ENCODE peak calls at places on chromosomes 6 and 20, in ten cellular contexts. One of them, this sample, is unnamed. For H3K9me3, the result is how much of the 10 kb centered on the place peaks cover.

GRCh38 chr6:39227476-39227875 is 1.8 kb downstream of the KCNK5 start:
- DNase-seq in heart left ventricle: no peak
- DNase-seq in cardiac muscle cell: no peak
- DNase-seq in ovary: no peak
- DNase-seq in CD4-positive, alpha-beta memory T cell: no peak
- DNase-seq in CD8-positive, alpha-beta T cell: no peak
- DNase-seq in left lung: no peak
- DNase-seq in AG04450: no peak
- DNase-seq in HCT116: no peak
- DNase-seq in colonic mucosa: no peak
- DNase-seq in this sample: no peak

GRCh38 chr20:61674051-61674450 is 391.6 kb downstream of the TAF4 start:
- DNase-seq in heart left ventricle: no peak
- DNase-seq in cardiac muscle cell: no peak
- DNase-seq in ovary: no peak
- DNase-seq in CD4-positive, alpha-beta memory T cell: no peak
- DNase-seq in CD8-positive, alpha-beta T cell: no peak
- DNase-seq in left lung: no peak
- DNase-seq in AG04450: no peak
- DNase-seq in HCT116: no peak
- DNase-seq in colonic mucosa: no peak
- DNase-seq in this sample: no peak

GRCh38 chr6:78436335-78436734 is 431.0 kb upstream of the IRAK1BP1 start:
- DNase-seq in heart left ventricle: no peak
- DNase-seq in cardiac muscle cell: peak
- DNase-seq in ovary: no peak
- DNase-seq in CD4-positive, alpha-beta memory T cell: no peak
- DNase-seq in CD8-positive, alpha-beta T cell: no peak
- DNase-seq in left lung: no peak
- DNase-seq in AG04450: peak
- DNase-seq in HCT116: peak
- DNase-seq in colonic mucosa: no peak
- DNase-seq in this sample: no peak

GRCh38 chr6:27157461-27158315 is 89.8 kb upstream of the PRSS16 start:
- DNase-seq in heart left ventricle: peak
- DNase-seq in cardiac muscle cell: peak
- DNase-seq in ovary: peak
- DNase-seq in CD4-positive, alpha-beta memory T cell: peak
- DNase-seq in CD8-positive, alpha-beta T cell: peak
- DNase-seq in left lung: peak
- DNase-seq in AG04450: no peak
- DNase-seq in HCT116: peak
- DNase-seq in colonic mucosa: peak
- DNase-seq in this sample: peak

GRCh38 chr20:59770851-59771250 is 162.6 kb downstream of the SYCP2 start:
- DNase-seq in heart left ventricle: no peak
- DNase-seq in cardiac muscle cell: no peak
- DNase-seq in ovary: no peak
- DNase-seq in CD4-positive, alpha-beta memory T cell: no peak
- DNase-seq in CD8-positive, alpha-beta T cell: no peak
- DNase-seq in left lung: no peak
- DNase-seq in AG04450: no peak
- DNase-seq in HCT116: no peak
- DNase-seq in colonic mucosa: no peak
- DNase-seq in this sample: no peak

GRCh38 chr6:140436023-140436811 is 1061.8 kb upstream of the CITED2 start:
- DNase-seq in heart left ventricle: no peak
- DNase-seq in cardiac muscle cell: peak
- DNase-seq in ovary: no peak
- DNase-seq in CD4-positive, alpha-beta memory T cell: no peak
- DNase-seq in CD8-positive, alpha-beta T cell: no peak
- DNase-seq in left lung: no peak
- DNase-seq in AG04450: peak
- DNase-seq in HCT116: no peak
- DNase-seq in colonic mucosa: no peak
- DNase-seq in this sample: no peak

GRCh38 chr20:90651-91050 is 3.2 kb downstream of the DEFB125 start:
- DNase-seq in heart left ventricle: no peak
- DNase-seq in cardiac muscle cell: no peak
- DNase-seq in ovary: no peak
- DNase-seq in CD4-positive, alpha-beta memory T cell: no peak
- DNase-seq in CD8-positive, alpha-beta T cell: no peak
- DNase-seq in left lung: no peak
- DNase-seq in AG04450: no peak
- DNase-seq in HCT116: no peak
- DNase-seq in colonic mucosa: no peak
- DNase-seq in this sample: no peak

GRCh38 chr6:150928882-150929281 is 63.4 kb downstream of the MTHFD1L start:
- DNase-seq in heart left ventricle: no peak
- DNase-seq in cardiac muscle cell: no peak
- DNase-seq in ovary: no peak
- DNase-seq in CD4-positive, alpha-beta memory T cell: no peak
- DNase-seq in CD8-positive, alpha-beta T cell: no peak
- DNase-seq in left lung: no peak
- DNase-seq in AG04450: no peak
- DNase-seq in HCT116: no peak
- DNase-seq in colonic mucosa: no peak
- DNase-seq in this sample: no peak

GRCh38 chr6:154907293-154907692 is 87.8 kb upstream of the TIAM2 start:
- DNase-seq in heart left ventricle: no peak
- DNase-seq in cardiac muscle cell: peak
- DNase-seq in ovary: no peak
- DNase-seq in CD4-positive, alpha-beta memory T cell: no peak
- DNase-seq in CD8-positive, alpha-beta T cell: no peak
- DNase-seq in left lung: no peak
- DNase-seq in AG04450: no peak
- DNase-seq in HCT116: no peak
- DNase-seq in colonic mucosa: no peak
- DNase-seq in this sample: no peak

GRCh38 chr20:24694157-24694726 is 224.8 kb downstream of the SYNDIG1 start:
- DNase-seq in heart left ventricle: no peak
- DNase-seq in cardiac muscle cell: no peak
- DNase-seq in ovary: peak
- DNase-seq in CD4-positive, alpha-beta memory T cell: no peak
- DNase-seq in CD8-positive, alpha-beta T cell: no peak
- DNase-seq in left lung: no peak
- DNase-seq in AG04450: no peak
- DNase-seq in HCT116: no peak
- DNase-seq in colonic mucosa: no peak
- DNase-seq in this sample: no peak

GRCh38 chr6:3269412-3269975 is 10.7 kb downstream of the PSMG4 start:
- DNase-seq in heart left ventricle: no peak
- DNase-seq in cardiac muscle cell: no peak
- DNase-seq in ovary: peak
- DNase-seq in CD4-positive, alpha-beta memory T cell: peak
- DNase-seq in CD8-positive, alpha-beta T cell: no peak
- DNase-seq in left lung: no peak
- DNase-seq in AG04450: no peak
- DNase-seq in HCT116: no peak
- DNase-seq in colonic mucosa: no peak
- DNase-seq in this sample: no peak

GRCh38 chr6:150134280-150134920 is 8.4 kb upstream of the PPP1R14C start:
- DNase-seq in heart left ventricle: no peak
- DNase-seq in cardiac muscle cell: no peak
- DNase-seq in ovary: no peak
- DNase-seq in CD4-positive, alpha-beta memory T cell: no peak
- DNase-seq in CD8-positive, alpha-beta T cell: no peak
- DNase-seq in left lung: peak
- DNase-seq in AG04450: no peak
- DNase-seq in HCT116: no peak
- DNase-seq in colonic mucosa: peak
- DNase-seq in this sample: no peak

GRCh38 chr6:140446241-140446640 is 1071.8 kb upstream of the CITED2 start:
- DNase-seq in heart left ventricle: no peak
- DNase-seq in cardiac muscle cell: no peak
- DNase-seq in ovary: no peak
- DNase-seq in CD4-positive, alpha-beta memory T cell: no peak
- DNase-seq in CD8-positive, alpha-beta T cell: no peak
- DNase-seq in left lung: no peak
- DNase-seq in AG04450: no peak
- DNase-seq in HCT116: no peak
- DNase-seq in colonic mucosa: no peak
- DNase-seq in this sample: no peak

GRCh38 chr20:58526411-58526810 is 11.2 kb upstream of the APCDD1L start:
- DNase-seq in heart left ventricle: no peak
- DNase-seq in cardiac muscle cell: no peak
- DNase-seq in ovary: no peak
- DNase-seq in CD4-positive, alpha-beta memory T cell: no peak
- DNase-seq in CD8-positive, alpha-beta T cell: no peak
- DNase-seq in left lung: no peak
- DNase-seq in AG04450: no peak
- DNase-seq in HCT116: no peak
- DNase-seq in colonic mucosa: no peak
- DNase-seq in this sample: no peak
- H3K9me3 ChIP-seq in heart left ventricle: under half
- H3K9me3 ChIP-seq in cardiac muscle cell: under half
- H3K9me3 ChIP-seq in ovary: under half
- H3K9me3 ChIP-seq in CD4-positive, alpha-beta memory T cell: under half
- H3K9me3 ChIP-seq in CD8-positive, alpha-beta T cell: under half
- H3K9me3 ChIP-seq in left lung: under half
- H3K9me3 ChIP-seq in AG04450: under half
- H3K9me3 ChIP-seq in HCT116: under half
- H3K9me3 ChIP-seq in colonic mucosa: under half
- H3K9me3 ChIP-seq in this sample: under half

GRCh38 chr6:110137924-110138887 is 41.3 kb downstream of the WASF1 start:
- DNase-seq in heart left ventricle: no peak
- DNase-seq in cardiac muscle cell: no peak
- DNase-seq in ovary: no peak
- DNase-seq in CD4-positive, alpha-beta memory T cell: no peak
- DNase-seq in CD8-positive, alpha-beta T cell: no peak
- DNase-seq in left lung: no peak
- DNase-seq in AG04450: no peak
- DNase-seq in HCT116: no peak
- DNase-seq in colonic mucosa: no peak
- DNase-seq in this sample: no peak
- H3K9me3 ChIP-seq in heart left ventricle: under half
- H3K9me3 ChIP-seq in cardiac muscle cell: under half
- H3K9me3 ChIP-seq in ovary: under half
- H3K9me3 ChIP-seq in CD4-positive, alpha-beta memory T cell: under half
- H3K9me3 ChIP-seq in CD8-positive, alpha-beta T cell: under half
- H3K9me3 ChIP-seq in left lung: under half
- H3K9me3 ChIP-seq in AG04450: under half
- H3K9me3 ChIP-seq in HCT116: under half
- H3K9me3 ChIP-seq in colonic mucosa: under half
- H3K9me3 ChIP-seq in this sample: under half

DNA sequence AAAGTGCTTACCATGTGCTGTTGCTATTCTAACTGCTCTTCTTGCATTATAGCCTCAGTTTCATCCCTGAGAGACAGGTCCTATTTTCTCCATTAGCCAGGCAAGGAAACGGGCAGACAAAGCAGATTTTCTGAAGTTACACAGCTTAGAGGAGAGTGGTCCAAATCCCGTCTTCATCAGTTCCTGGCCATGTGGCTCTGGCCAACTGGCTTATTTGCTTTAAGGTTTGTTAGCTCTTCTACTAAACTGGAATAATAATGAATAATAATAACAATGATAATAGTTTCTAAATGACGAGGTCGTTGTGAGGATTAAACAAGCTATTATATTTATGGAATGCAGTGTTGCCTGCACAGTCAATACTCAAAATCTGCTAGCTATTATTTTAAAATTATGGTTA is 35.8 kb upstream of the BCAS1 start:
- DNase-seq in heart left ventricle: no peak
- DNase-seq in cardiac muscle cell: no peak
- DNase-seq in ovary: no peak
- DNase-seq in CD4-positive, alpha-beta memory T cell: no peak
- DNase-seq in CD8-positive, alpha-beta T cell: no peak
- DNase-seq in left lung: no peak
- DNase-seq in AG04450: no peak
- DNase-seq in HCT116: no peak
- DNase-seq in colonic mucosa: no peak
- DNase-seq in this sample: no peak
- H3K9me3 ChIP-seq in heart left ventricle: under half
- H3K9me3 ChIP-seq in cardiac muscle cell: under half
- H3K9me3 ChIP-seq in ovary: under half
- H3K9me3 ChIP-seq in CD4-positive, alpha-beta memory T cell: under half
- H3K9me3 ChIP-seq in CD8-positive, alpha-beta T cell: under half
- H3K9me3 ChIP-seq in left lung: under half
- H3K9me3 ChIP-seq in AG04450: under half
- H3K9me3 ChIP-seq in HCT116: under half
- H3K9me3 ChIP-seq in colonic mucosa: under half
- H3K9me3 ChIP-seq in this sample: under half

DNA sequence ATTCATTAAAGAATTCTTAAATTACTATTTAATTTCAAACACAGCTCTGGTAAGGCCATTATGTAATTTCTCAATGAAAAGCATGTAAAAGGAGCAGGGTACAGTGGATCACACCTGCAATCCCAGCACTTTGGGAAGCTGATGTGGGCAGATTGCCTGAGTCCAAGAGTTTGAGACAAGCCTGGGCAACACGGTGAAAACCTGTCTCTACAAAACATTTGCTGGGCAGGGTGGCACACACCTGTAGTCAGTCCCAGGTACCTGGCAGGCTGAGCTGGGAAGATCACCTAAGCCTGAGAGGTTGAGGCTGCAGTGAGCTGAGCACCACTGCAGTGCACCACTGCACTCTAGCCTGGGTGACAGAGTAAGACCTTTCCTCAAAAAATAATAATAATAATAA is 37.4 kb downstream of the MDN1 start:
- DNase-seq in heart left ventricle: no peak
- DNase-seq in cardiac muscle cell: no peak
- DNase-seq in ovary: no peak
- DNase-seq in CD4-positive, alpha-beta memory T cell: no peak
- DNase-seq in CD8-positive, alpha-beta T cell: no peak
- DNase-seq in left lung: no peak
- DNase-seq in AG04450: no peak
- DNase-seq in HCT116: no peak
- DNase-seq in colonic mucosa: no peak
- DNase-seq in this sample: no peak
- H3K9me3 ChIP-seq in heart left ventricle: under half
- H3K9me3 ChIP-seq in cardiac muscle cell: under half
- H3K9me3 ChIP-seq in ovary: under half
- H3K9me3 ChIP-seq in CD4-positive, alpha-beta memory T cell: under half
- H3K9me3 ChIP-seq in CD8-positive, alpha-beta T cell: under half
- H3K9me3 ChIP-seq in left lung: under half
- H3K9me3 ChIP-seq in AG04450: under half
- H3K9me3 ChIP-seq in HCT116: under half
- H3K9me3 ChIP-seq in colonic mucosa: under half
- H3K9me3 ChIP-seq in this sample: under half

DNA sequence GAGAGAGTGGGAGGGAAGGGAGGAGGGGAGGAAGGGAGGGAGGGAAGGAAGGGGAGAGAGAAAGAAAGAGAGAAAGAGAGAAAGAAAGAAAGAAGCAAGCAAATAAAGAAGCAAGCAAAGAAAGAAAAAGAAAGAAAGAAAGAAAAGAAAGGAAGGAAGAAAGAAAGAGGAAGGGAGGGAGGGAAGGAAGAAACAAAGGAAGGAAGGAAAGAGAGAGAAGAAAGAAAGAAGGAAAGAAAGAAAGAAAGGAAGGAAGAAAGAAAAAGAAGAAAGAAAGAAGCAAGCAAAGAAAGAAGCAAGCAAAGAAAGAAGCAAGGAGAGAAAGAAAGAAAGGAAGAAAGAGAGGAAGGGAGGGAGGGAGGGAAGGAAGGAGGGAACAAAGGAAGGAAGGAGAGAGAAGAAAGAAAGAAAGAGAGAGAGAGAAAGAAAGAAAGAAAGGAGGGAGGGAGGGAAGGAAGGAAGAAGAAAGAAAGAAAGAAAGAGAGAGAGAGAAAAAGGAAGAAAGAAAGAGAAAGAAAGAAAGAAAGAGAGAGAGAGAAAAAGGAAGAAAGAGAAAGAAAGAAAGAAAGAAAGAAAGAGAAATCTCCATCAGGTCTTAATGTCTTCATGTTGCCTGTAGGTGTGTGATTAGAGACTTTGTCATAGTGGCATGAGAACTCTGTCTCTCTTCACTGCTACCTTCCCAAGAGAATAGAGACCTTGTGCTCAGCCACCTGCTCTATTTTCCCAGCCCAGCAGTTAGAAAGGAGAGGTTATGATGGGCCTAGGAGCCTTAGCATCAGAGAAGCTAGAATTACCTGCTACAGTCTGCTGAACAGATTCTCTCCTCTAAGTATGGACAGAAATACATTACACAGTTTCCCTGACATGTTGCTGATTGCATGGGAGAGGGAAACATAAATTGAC is 5.0 kb downstream of the SEMG1 start:
- DNase-seq in heart left ventricle: no peak
- DNase-seq in cardiac muscle cell: no peak
- DNase-seq in ovary: no peak
- DNase-seq in CD4-positive, alpha-beta memory T cell: no peak
- DNase-seq in CD8-positive, alpha-beta T cell: no peak
- DNase-seq in left lung: no peak
- DNase-seq in AG04450: no peak
- DNase-seq in HCT116: no peak
- DNase-seq in colonic mucosa: no peak
- DNase-seq in this sample: no peak
- H3K9me3 ChIP-seq in heart left ventricle: under half
- H3K9me3 ChIP-seq in cardiac muscle cell: under half
- H3K9me3 ChIP-seq in ovary: under half
- H3K9me3 ChIP-seq in CD4-positive, alpha-beta memory T cell: under half
- H3K9me3 ChIP-seq in CD8-positive, alpha-beta T cell: under half
- H3K9me3 ChIP-seq in left lung: under half
- H3K9me3 ChIP-seq in AG04450: under half
- H3K9me3 ChIP-seq in HCT116: under half
- H3K9me3 ChIP-seq in colonic mucosa: under half
- H3K9me3 ChIP-seq in this sample: under half